ENCODE peak calls at places on chromosomes 16 and 17, in four cellular contexts. T, B, C and Z are unnamed samples.

GRCh38 chr17:58637011-58637570 is 54.8 kb downstream of the TEX14 start:
- DNase-seq in T (no peak), B (no peak), C (no peak), Z (no peak)

GRCh38 chr17:79246226-79246794 is 171.7 kb downstream of the ENGASE start:
- DNase-seq in T (no peak), B (no peak), C (no peak), Z (no peak)

GRCh38 chr16:66359012-66359411 is 7.5 kb upstream of the CDH5 start:
- DNase-seq in T (no peak), B (no peak), C (peak), Z (no peak)

GRCh38 chr17:80539022-80539421 is 5.6 kb upstream of the RPTOR start:
- DNase-seq in T (no peak), B (no peak), C (peak), Z (no peak)

GRCh38 chr16:18803569-18804462 is 2.5 kb upstream of the ARL6IP1 start:
- DNase-seq in T (no peak), B (no peak), C (no peak), Z (no peak)

GRCh38 chr16:80433617-80434016 is 107.2 kb upstream of the DYNLRB2 start:
- DNase-seq in T (no peak), B (no peak), C (no peak), Z (no peak)

GRCh38 chr16:54936979-54937672 is 6.5 kb downstream of the IRX5 start:
- DNase-seq in T (no peak), B (no peak), C (peak), Z (peak)

GRCh38 chr17:31559647-31560501 is 168.4 kb downstream of the RAB11FIP4 start:
- DNase-seq in T (no peak), B (no peak), C (no peak), Z (peak)

GRCh38 chr16:31094088-31094423 is 541 bp downstream of the VKORC1 start:
- DNase-seq in T (no peak), B (no peak), C (no peak), Z (peak)

GRCh38 chr17:75535871-75536270 is 10.4 kb downstream of the LLGL2 start:
- DNase-seq in T (no peak), B (no peak), C (no peak), Z (no peak)

GRCh38 chr16:18037051-18037450 is 299.5 kb downstream of the NPIPA8 start:
- DNase-seq in T (no peak), B (no peak), C (no peak), Z (no peak)

GRCh38 chr16:61900482-61900881 is 135.8 kb downstream of the CDH8 start:
- DNase-seq in T (no peak), B (no peak), C (no peak), Z (no peak)

GRCh38 chr17:70405492-70406220 is 236.3 kb downstream of the KCNJ2 start:
- DNase-seq in T (peak), B (no peak), C (peak), Z (no peak)

GRCh38 chr17:11917415-11917814 is 79.9 kb downstream of the ZNF18 start:
- DNase-seq in T (no peak), B (no peak), C (no peak), Z (no peak)

GRCh38 chr16:85777583-85778310 is 21.6 kb downstream of the EMC8 start:
- DNase-seq in T (no peak), B (no peak), C (no peak), Z (no peak)

GRCh38 chr16:87076950-87077749 is 240.0 kb downstream of the C16orf95 start:
- DNase-seq in T (peak), B (peak), C (peak), Z (peak)

GRCh38 chr17:63436523-63437110 is 9.5 kb downstream of the CYB561 start:
- DNase-seq in T (no peak), B (no peak), C (no peak), Z (no peak)

DNA sequence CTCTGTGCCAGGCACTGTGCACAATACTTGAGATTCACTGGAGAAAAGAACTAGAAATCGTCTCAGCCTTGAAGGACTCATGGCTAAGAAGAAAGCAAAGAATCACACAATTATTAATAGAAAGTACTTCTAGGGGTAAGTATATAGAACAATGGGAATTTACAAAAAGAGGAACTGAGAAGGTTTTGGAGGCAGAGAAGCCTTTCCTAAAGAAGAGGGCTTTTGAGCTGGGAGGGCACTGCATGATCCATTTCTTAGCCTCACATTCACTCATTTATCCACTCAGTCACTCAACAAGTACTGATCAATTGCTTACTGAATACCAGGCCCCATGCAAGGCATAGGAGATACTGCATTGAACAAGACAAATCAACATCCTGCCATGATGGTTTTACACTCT is 113.5 kb downstream of the TMEM114 start:
- DNase-seq in T (no peak), B (no peak), C (no peak), Z (no peak)
- H3K4me3 ChIP-seq in T (no peak), B (no peak), C (no peak), Z (no peak)

DNA sequence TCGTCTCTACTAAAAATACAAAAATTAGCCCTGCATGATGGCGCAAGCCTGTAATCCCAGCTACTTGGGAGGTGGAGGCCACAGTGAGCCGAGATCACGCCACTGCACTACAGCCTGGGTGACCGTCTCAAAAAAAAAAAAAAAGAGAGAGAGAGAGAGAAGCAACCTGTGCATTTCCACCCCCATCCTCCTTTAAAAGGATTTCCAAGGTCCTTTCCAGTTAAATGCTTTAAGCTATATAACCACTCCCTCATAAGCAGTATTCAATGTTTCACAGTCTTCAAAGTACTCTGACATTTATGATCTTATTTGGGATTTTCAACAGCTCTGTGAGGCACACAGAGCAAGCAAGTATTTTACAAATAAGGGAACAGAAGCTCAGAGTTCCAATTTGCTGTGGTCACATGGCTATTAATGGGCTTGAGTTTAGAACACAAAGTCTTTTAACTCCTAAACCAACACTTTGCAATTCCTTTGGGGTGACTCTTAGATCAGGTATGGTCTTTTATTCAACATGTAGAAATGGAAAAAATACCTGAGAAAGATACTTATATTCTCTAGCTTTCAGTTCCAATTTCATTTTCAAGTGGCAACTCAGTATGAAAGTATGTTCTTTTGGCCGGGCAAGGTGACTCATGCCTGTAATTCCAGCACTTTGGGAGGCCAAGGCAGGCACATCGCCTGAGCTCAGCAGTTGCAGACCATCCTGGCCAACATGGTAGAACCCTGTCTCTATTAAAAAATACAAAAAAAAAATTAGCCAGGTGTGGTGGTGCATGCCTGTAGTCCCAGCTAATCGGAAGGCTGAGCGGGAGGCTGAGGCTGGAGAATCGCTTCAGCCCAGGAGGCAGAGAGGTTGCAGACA is 31.3 kb downstream of the SPOP start:
- DNase-seq in T (peak), B (peak), C (no peak), Z (peak)
- H3K4me3 ChIP-seq in T (peak), B (peak), C (no peak), Z (no peak)

GRCh38 chr17:76672270-76672851 is 28.8 kb upstream of the ST6GALNAC1 start:
- DNase-seq in T (no peak), B (no peak), C (no peak), Z (no peak)

GRCh38 chr17:76671123-76671911 is 27.8 kb upstream of the ST6GALNAC1 start:
- DNase-seq in T (peak), B (peak), C (peak), Z (peak)

GRCh38 chr17:76670708-76671122 is 27.2 kb upstream of the ST6GALNAC1 start:
- DNase-seq in T (no peak), B (no peak), C (no peak), Z (no peak)

GRCh38 chr17:76671912-76672262 is 28.3 kb upstream of the ST6GALNAC1 start:
- DNase-seq in T (no peak), B (no peak), C (no peak), Z (peak)

DNA sequence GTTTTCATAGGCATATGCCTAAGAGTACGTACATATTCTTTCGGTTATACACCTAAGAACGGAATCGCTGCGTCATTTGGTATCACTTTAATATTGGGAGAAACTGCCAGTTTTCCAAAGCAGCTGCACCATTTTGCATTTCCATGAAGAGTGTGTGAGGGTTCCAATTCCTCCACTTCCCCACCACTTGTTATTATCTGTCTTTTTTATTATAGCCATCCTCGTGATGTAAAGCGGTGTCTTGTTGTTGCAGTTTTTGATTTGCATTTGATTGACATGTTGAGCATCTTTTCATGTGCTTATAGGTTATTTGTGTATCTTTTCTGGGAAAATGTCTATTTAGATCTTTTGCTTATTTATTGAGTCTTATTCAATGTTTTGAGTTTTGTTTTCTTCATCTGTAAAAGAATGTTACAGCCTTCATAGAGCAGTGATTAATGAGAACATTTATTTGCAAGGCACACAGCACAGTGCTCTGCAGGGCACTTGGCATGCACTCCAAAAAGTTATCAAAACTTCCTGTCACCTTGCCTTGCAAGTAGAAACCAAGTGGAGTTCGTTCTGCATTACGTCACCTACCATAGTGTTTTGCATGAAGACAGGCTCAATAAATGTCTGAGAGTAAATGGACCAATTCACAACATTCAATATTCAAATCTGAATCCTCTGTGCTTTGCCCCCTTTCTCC is 26.6 kb upstream of the ST6GALNAC1 start:
- DNase-seq in T (no peak), B (peak), C (no peak), Z (peak)
- H3K4me3 ChIP-seq in T (no peak), B (no peak), C (no peak), Z (no peak)

DNA sequence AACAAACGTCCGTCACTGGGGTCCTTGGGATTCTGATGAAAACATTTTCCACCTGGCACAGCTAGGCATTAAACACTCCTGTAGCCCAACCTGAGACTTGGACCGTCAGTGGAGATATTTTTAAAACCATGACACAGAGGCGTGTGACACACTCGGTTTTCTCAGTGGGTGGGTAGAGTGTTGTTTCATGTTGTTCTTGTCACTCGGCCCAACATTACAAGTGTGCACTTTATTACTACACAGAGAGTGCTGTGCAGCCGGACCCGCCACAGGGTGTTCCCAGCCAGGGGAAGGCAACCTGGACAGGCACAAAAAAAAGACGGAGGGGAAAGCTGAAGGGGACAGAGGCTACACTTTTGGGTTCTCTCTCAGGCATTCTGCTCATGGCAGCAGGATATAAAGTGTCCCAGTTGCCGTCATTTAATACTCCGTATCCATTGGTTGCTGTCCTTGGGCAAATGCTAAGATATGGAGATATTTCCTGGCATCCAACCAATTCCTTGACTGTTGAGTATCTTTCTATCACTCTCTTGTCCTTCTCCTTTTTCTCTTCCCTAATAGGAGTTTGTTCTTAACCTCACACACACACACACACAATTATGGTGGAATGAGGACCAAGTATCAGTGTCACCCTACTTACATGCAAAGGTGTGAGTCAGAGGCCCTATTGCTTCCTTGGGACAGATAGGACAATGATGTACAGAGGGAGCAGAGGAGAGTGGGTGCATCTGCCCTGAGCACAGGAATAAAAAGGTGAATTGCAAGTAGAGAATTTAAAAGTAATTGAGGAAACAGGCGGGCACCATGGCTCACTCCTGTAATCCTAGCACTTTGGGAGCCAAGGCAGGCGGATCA is 154.1 kb upstream of the SOX9 start:
- DNase-seq in T (no peak), B (no peak), C (no peak), Z (no peak)
- H3K4me3 ChIP-seq in T (no peak), B (no peak), C (no peak), Z (no peak)

DNA sequence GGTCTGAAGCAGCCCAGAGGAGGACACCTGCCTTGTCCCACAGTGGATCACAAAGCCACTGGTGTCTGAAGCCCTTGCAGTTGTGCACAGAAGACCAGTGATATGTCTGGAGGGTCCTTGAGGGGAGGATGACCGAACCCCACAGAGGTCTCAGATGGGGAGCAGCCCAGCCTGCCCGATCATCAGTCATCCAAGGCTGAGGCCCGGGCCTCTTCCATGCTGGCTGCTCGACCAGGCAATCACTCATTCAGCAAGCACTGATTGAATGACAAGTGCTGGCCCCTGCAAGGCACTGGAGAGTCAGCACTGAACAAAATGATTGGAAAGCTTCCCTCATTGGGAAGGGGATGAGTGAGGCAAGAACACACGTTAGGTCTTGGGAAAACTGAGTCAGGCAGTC is 10.5 kb downstream of the PIK3R5 start:
- DNase-seq in T (no peak), B (no peak), C (no peak), Z (no peak)
- H3K4me3 ChIP-seq in T (no peak), B (no peak), C (no peak), Z (no peak)

GRCh38 chr17:21365016-21365415 is 11.1 kb upstream of the KCNJ12 start:
- DNase-seq in T (no peak), B (no peak), C (no peak), Z (peak)

GRCh38 chr17:21370430-21370829 is 5.7 kb upstream of the KCNJ12 start:
- DNase-seq in T (no peak), B (no peak), C (no peak), Z (peak)

GRCh38 chr17:21371511-21372081 is 4.6 kb upstream of the KCNJ12 start:
- DNase-seq in T (no peak), B (no peak), C (no peak), Z (no peak)

GRCh38 chr17:21369395-21369794 is 6.8 kb upstream of the KCNJ12 start:
- DNase-seq in T (no peak), B (no peak), C (no peak), Z (peak)

GRCh38 chr17:21368545-21369246 is 7.5 kb upstream of the KCNJ12 start:
- DNase-seq in T (no peak), B (no peak), C (no peak), Z (peak)
- H3K4me3 ChIP-seq in T (no peak), B (no peak), C (no peak), Z (no peak)

GRCh38 chr17:7850118-7850504 is 4.8 kb upstream of the TMEM88 start:
- DNase-seq in T (no peak), B (peak), C (no peak), Z (no peak)

GRCh38 chr17:7851438-7852261 is 3.2 kb upstream of the TMEM88 start:
- DNase-seq in T (no peak), B (peak), C (peak), Z (peak)

GRCh38 chr17:7849185-7850117 is 5.4 kb upstream of the TMEM88 start:
- DNase-seq in T (no peak), B (no peak), C (no peak), Z (no peak)

GRCh38 chr17:7852262-7852670 is 2.6 kb upstream of the TMEM88 start:
- DNase-seq in T (no peak), B (peak), C (no peak), Z (peak)

GRCh38 chr17:7850970-7851437 is 3.9 kb upstream of the TMEM88 start:
- DNase-seq in T (no peak), B (peak), C (no peak), Z (peak)
- H3K4me3 ChIP-seq in T (no peak), B (no peak), C (no peak), Z (no peak)

GRCh38 chr17:65558311-65558682 is 3.2 kb downstream of the AXIN2 start:
- DNase-seq in T (no peak), B (no peak), C (no peak), Z (no peak)

GRCh38 chr17:65558683-65559311 is 2.7 kb downstream of the AXIN2 start:
- DNase-seq in T (no peak), B (no peak), C (no peak), Z (peak)

GRCh38 chr17:65556014-65556909 is 5.2 kb downstream of the AXIN2 start:
- DNase-seq in T (no peak), B (peak), C (peak), Z (peak)

GRCh38 chr17:65557349-65558310 is 3.8 kb downstream of the AXIN2 start:
- DNase-seq in T (no peak), B (no peak), C (peak), Z (no peak)

GRCh38 chr17:65556910-65557348 is 4.5 kb downstream of the AXIN2 start:
- DNase-seq in T (no peak), B (no peak), C (no peak), Z (no peak)
- H3K4me3 ChIP-seq in T (no peak), B (no peak), C (no peak), Z (peak)

GRCh38 chr16:57607676-57608461 is 20.6 kb upstream of the ADGRG1 start:
- DNase-seq in T (no peak), B (peak), C (no peak), Z (peak)

GRCh38 chr16:57611184-57611583 is 17.2 kb upstream of the ADGRG1 start:
- DNase-seq in T (no peak), B (peak), C (peak), Z (no peak)

GRCh38 chr16:57608462-57609113 is 19.8 kb upstream of the ADGRG1 start:
- DNase-seq in T (no peak), B (peak), C (no peak), Z (no peak)

GRCh38 chr16:57610611-57611010 is 17.8 kb upstream of the ADGRG1 start:
- DNase-seq in T (no peak), B (peak), C (no peak), Z (peak)

DNA sequence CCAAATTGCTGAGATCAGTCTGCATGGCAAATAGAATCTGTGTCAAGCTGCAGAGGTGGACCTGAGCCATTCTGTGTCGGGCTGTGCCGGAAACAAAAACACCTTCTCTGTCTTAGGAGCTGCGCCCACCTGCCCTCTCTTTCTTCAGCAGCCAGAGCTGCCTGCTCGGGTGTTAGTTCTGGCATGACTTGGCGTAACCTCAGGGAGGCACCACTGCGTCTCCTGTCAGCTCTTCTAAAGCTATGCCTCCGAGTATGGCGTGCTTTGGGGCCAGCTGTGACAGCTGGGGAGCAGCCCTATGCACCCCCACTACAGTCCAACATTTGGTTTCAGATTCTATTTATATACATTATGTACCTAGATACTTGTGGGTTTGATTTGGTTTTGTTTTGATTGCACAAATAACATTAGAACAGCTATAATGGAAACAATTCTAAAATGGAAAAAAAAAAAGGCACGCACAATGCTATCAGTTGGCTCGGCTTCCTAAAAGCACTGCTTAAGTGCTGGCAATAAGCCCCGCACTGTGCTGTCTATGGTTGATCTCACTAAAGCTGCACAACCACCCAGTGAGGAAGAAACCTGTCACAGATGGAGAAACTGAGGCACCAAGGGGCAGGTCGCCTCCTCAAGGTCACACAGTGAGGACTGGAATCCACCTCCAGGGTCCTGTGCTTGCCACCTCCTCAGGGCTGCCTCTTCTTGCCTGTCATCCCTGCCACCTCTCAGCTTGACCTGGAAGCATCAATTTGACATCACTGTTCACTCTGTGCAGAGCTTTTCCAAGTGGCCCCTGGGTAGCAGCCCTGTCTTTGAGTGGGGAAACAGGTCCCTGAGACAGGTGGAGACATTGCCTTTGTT is 18.7 kb upstream of the ADGRG1 start:
- DNase-seq in T (no peak), B (peak), C (no peak), Z (peak)
- H3K4me3 ChIP-seq in T (no peak), B (no peak), C (no peak), Z (no peak)